ENCODE peak calls at places on chromosome 13, in six cellular contexts. R is fibroblast of lung, X is sigmoid colon, A is bronchial epithelial cell, G is non-pigmented ciliary epithelial cell, H is caudate nucleus. J is an unnamed sample.

GRCh38 chr13:93066187-93066586 is 160.4 kb upstream of the GPC6 start:
- DNase-seq in R (peak; percentile 89), X (no peak), A (peak; percentile 26), G (peak; percentile 67), H (no peak), J (no peak)

GRCh38 chr13:43122706-43123268 is 99.4 kb downstream of the DNAJC15 start:
- DNase-seq in R (no peak), X (no peak), A (no peak), G (no peak), H (no peak), J (no peak)

GRCh38 chr13:26619321-26619720 is 61.8 kb downstream of the WASF3 start:
- DNase-seq in R (peak; percentile 46), X (no peak), A (peak; percentile 49), G (peak; percentile 59), H (no peak), J (no peak)

GRCh38 chr13:66154981-66155380 is 1075.2 kb downstream of the PCDH9 start:
- DNase-seq in R (peak; percentile 5), X (no peak), A (no peak), G (peak; percentile 2), H (no peak), J (no peak)

GRCh38 chr13:110575322-110576069 is 14.0 kb upstream of the RAB20 start:
- DNase-seq in R (peak; percentile 59), X (no peak), A (no peak), G (no peak), H (no peak), J (peak; percentile 39)

GRCh38 chr13:73602295-73602694 is 531.9 kb downstream of the KLF12 start:
- DNase-seq in R (no peak), X (no peak), A (peak; percentile 87), G (no peak), H (no peak), J (no peak)

GRCh38 chr13:81676008-81676407 is 1335.1 kb upstream of the SPRY2 start:
- DNase-seq in R (no peak), X (no peak), A (no peak), G (no peak), H (no peak), J (no peak)

GRCh38 chr13:75217949-75218348 is 264.0 kb downstream of the TBC1D4 start:
- DNase-seq in R (peak; percentile 28), X (no peak), A (no peak), G (no peak), H (no peak), J (peak; percentile 56)

GRCh38 chr13:51041710-51042109 is 69.4 kb downstream of the C13orf42 start:
- DNase-seq in R (no peak), X (no peak), A (no peak), G (no peak), H (no peak), J (no peak)

GRCh38 chr13:102870677-102871415 is 25.0 kb downstream of the ERCC5 start:
- DNase-seq in R (peak; percentile 65), X (no peak), A (peak; percentile 39), G (peak; percentile 68), H (peak; percentile 28), J (peak; percentile 82)

GRCh38 chr13:26216042-26216441 is 6.1 kb downstream of the RNF6 start:
- DNase-seq in R (no peak), X (no peak), A (no peak), G (no peak), H (no peak), J (no peak)

GRCh38 chr13:73168226-73168992 is 109.6 kb downstream of the KLF5 start:
- DNase-seq in R (no peak), X (no peak), A (peak; percentile 96), G (no peak), H (no peak), J (no peak)

GRCh38 chr13:99289674-99290337 is 17.4 kb downstream of the GPR183 start:
- DNase-seq in R (no peak), X (no peak), A (no peak), G (no peak), H (no peak), J (no peak)

GRCh38 chr13:93775507-93776108 is 549.0 kb downstream of the GPC6 start:
- DNase-seq in R (peak; percentile 66), X (no peak), A (peak; percentile 9), G (peak; percentile 51), H (no peak), J (no peak)

GRCh38 chr13:29569253-29570057 is 26.0 kb downstream of the SLC7A1 start:
- DNase-seq in R (no peak), X (no peak), A (no peak), G (no peak), H (no peak), J (no peak)

GRCh38 chr13:44040754-44041100 is 161.0 kb downstream of the LACC1 start:
- DNase-seq in R (peak; percentile 69), X (no peak), A (peak; percentile 43), G (no peak), H (no peak), J (no peak)

GRCh38 chr13:108200781-108201398 is 14.4 kb downstream of the LIG4 start:
- DNase-seq in R (peak; percentile 22), X (no peak), A (peak; percentile 82), G (peak; percentile 14), H (no peak), J (no peak)

GRCh38 chr13:40389081-40389641 is 277.3 kb downstream of the FOXO1 start:
- DNase-seq in R (no peak), X (no peak), A (no peak), G (no peak), H (no peak), J (no peak)

GRCh38 chr13:58190578-58190977 is 559.0 kb downstream of the PCDH17 start:
- DNase-seq in R (no peak), X (no peak), A (no peak), G (no peak), H (no peak), J (no peak)

GRCh38 chr13:77298403-77298802 is 28.5 kb downstream of the MYCBP2 start:
- DNase-seq in R (no peak), X (no peak), A (no peak), G (no peak), H (no peak), J (no peak)

GRCh38 chr13:32001769-32002168 is 29.8 kb upstream of the FRY start:
- DNase-seq in R (no peak), X (no peak), A (no peak), G (no peak), H (no peak), J (no peak)

GRCh38 chr13:64778002-64778401 is 2452.1 kb downstream of the PCDH9 start:
- DNase-seq in R (no peak), X (no peak), A (no peak), G (no peak), H (no peak), J (peak; percentile 4)

GRCh38 chr13:71677114-71677513 is 189.9 kb downstream of the DACH1 start:
- DNase-seq in R (no peak), X (no peak), A (no peak), G (no peak), H (no peak), J (peak; percentile 92)

GRCh38 chr13:45297456-45298205 is 43.4 kb downstream of the TPT1 start:
- DNase-seq in R (no peak), X (no peak), A (no peak), G (no peak), H (no peak), J (no peak)

GRCh38 chr13:99590519-99591011 is 89.3 kb downstream of the TM9SF2 start:
- DNase-seq in R (peak; percentile 74), X (no peak), A (no peak), G (no peak), H (no peak), J (peak; percentile 54)

GRCh38 chr13:33611016-33611805 is 206.7 kb upstream of the RFC3 start:
- DNase-seq in R (peak; percentile 88), X (peak; percentile 76), A (no peak), G (peak; percentile 45), H (no peak), J (peak; percentile 89)